ENCODE peak calls at places on chromosomes 11 and 22, in nine cellular contexts. F, S, G, Y, P, N, B, W and V are unnamed samples.

GRCh38 chr22:21646608-21647590 is 4.8 kb downstream of the SDF2L1 start:
- DNase-seq in F (peak; percentile 74), N (peak; percentile 66), B (peak; percentile 91), S (peak; percentile 55), G (peak; percentile 74), Y (peak; percentile 80), W (peak; percentile 73), P (peak; percentile 56), V (peak; percentile 88)

GRCh38 chr11:43789700-43790443 is 90.8 kb upstream of the ALKBH3 start:
- DNase-seq in Y (no peak), B (no peak), F (no peak), W (peak; percentile 11), G (peak; percentile 68), N (peak; percentile 22), P (no peak), S (peak; percentile 79), V (peak; percentile 61)

GRCh38 chr11:127073621-127074020 is 73.1 kb upstream of the KIRREL3 start:
- DNase-seq in F (no peak), N (no peak), G (no peak), B (no peak), Y (no peak), S (no peak), P (no peak), W (no peak), V (no peak)

GRCh38 chr11:95788921-95789505 is 569 bp downstream of the FAM76B start:
- DNase-seq in S (peak; percentile 57), N (no peak), G (peak; percentile 47), Y (peak; percentile 56), B (peak; percentile 75), F (no peak), W (peak; percentile 23), P (no peak), V (peak; percentile 46)

GRCh38 chr11:33737362-33737821 is 1.2 kb upstream of the CD59 start:
- DNase-seq in N (no peak), Y (no peak), F (no peak), P (no peak), W (no peak), G (peak; percentile 26), S (no peak), B (no peak), V (no peak)

GRCh38 chr22:27820896-27821866 is 19.6 kb upstream of the MN1 start:
- DNase-seq in S (peak; percentile 27), B (peak; percentile 25), F (no peak), P (no peak), Y (no peak), G (no peak), W (no peak), N (no peak), V (no peak)

GRCh38 chr22:44573451-44573850 is 75.4 kb upstream of the RTL6 start:
- DNase-seq in P (no peak), G (no peak), B (no peak), N (no peak), W (no peak), F (no peak), Y (no peak), S (no peak), V (no peak)

GRCh38 chr11:69703711-69704507 is at the start of gene FGF19:
- DNase-seq in N (no peak), S (no peak), F (no peak), W (no peak), G (no peak), P (no peak), Y (no peak), B (no peak), V (no peak)

GRCh38 chr11:67033661-67034166 is 10.8 kb downstream of the SYT12 start:
- DNase-seq in Y (no peak), B (peak; percentile 80), G (peak; percentile 99), N (no peak), F (no peak), P (peak; percentile 93), W (peak; percentile 95), S (peak; percentile 99), V (peak; percentile 85)

GRCh38 chr11:87316491-87316890 is 278.8 kb downstream of the TMEM135 start:
- DNase-seq in F (no peak), P (no peak), G (no peak), S (no peak), N (no peak), Y (no peak), W (no peak), B (no peak), V (no peak)

GRCh38 chr11:5129457-5129877 is 8.7 kb downstream of the OR52A5 start:
- DNase-seq in Y (no peak), P (no peak), N (no peak), B (no peak), F (no peak), S (peak; percentile 14), G (no peak), W (no peak), V (peak; percentile 2)

DNA sequence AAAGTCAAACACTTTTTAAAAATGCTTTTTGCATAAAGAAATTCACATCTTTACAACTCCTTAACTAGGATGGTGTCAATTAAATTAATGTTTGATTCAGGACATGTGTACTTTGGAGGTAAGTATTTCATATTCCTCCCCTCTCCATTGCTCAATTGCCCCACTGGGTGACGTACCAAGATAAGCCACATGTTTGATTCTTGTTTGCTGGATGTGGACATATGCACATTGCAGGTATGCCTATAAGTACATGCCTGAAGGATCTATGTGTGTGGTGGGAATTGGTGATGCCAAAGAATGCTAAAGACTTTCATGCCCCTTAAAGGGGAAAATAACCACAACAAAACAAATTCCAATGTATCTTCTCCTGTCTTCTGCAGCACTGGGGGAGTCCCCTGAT is 5.8 kb downstream of the CD44 start:
- DNase-seq in Y (no peak), B (no peak), F (no peak), W (no peak), S (peak; percentile 72), N (no peak), P (no peak), G (peak; percentile 88), V (peak; percentile 68)
- H3K4me3 ChIP-seq in Y (peak overlapping the region; percentile 46), B (no peak overlapping the region), F (no peak overlapping the region), W (peak overlapping the region; percentile 96), S (peak overlapping the region; percentile 29), N (peak overlapping the region; percentile 44), P (peak overlapping the region; percentile 47), G (peak overlapping the region; percentile 2), V (no peak overlapping the region)

DNA sequence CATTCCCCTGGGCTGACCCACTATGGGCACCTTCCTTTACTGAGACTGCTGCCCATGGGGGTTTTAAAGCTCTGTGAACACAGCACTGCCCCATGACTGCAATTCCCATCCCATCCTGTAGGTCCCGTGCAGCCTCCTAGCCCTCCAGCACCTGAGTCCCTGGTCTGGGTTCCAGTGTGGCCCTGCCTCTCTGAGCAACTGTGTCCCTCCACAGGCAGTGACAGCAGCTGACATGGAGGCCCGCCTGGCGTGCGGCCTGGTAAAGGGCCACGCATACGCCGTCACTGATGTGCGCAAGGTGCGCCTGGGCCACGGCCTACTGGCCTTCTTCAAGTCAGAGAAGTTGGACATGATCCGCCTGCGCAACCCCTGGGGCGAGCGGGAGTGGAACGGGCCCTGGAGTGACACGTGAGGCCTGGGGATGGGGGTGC is 12.6 kb downstream of the OMP start:
- DNase-seq in F (no peak), Y (no peak), N (no peak), P (no peak), B (no peak), W (no peak), S (no peak), G (no peak), V (no peak)
- TF ChIP-seq CTCF in F (no peak), Y (no peak), N (peak; percentile 40), P (peak; percentile 14), B (peak; percentile 24), W (peak; percentile 32), S (peak; percentile 20), G (peak; percentile 1), V (peak; percentile 22)

GRCh38 chr11:61338783-61339489 is 5.9 kb downstream of the TKFC start:
- DNase-seq in S (no peak), G (no peak), P (no peak), W (no peak), B (no peak), N (no peak), F (no peak), Y (no peak), V (no peak)

GRCh38 chr11:61341706-61342105 is 8.7 kb downstream of the TKFC start:
- DNase-seq in B (no peak), F (no peak), G (no peak), W (no peak), P (no peak), S (no peak), Y (no peak), N (no peak), V (no peak)

GRCh38 chr11:61342207-61342803 is 9.3 kb downstream of the TKFC start:
- DNase-seq in G (no peak), W (no peak), B (no peak), S (no peak), Y (no peak), N (no peak), P (no peak), F (no peak), V (no peak)

GRCh38 chr11:61339490-61339878 is 6.5 kb downstream of the TKFC start:
- DNase-seq in Y (no peak), B (no peak), F (no peak), S (no peak), W (no peak), P (no peak), G (no peak), N (no peak), V (no peak)

DNA sequence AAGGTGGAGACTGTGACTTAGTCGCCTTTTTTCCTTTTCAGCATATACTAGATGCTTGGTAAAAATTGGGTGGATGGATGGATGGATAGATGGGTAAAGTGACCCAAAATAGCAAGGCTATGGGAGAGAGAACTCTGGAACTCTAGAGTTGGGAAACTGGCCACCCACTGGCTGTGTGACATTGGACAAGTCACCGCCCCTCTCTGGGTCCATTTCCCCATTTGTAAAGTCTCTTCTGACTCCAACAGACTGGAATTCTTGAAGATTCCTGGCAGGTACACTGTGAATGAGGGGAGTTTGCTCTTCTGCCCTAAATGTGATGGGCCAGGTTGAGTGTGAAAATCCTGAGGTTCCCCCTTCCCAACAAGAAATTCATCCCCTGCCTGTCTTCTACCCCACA is 8.0 kb downstream of the TKFC start:
- DNase-seq in W (no peak), Y (no peak), S (no peak), P (no peak), N (no peak), F (no peak), G (no peak), B (no peak), V (no peak)
- H3K4me3 ChIP-seq in W (no peak overlapping the region), Y (no peak overlapping the region), S (no peak overlapping the region), P (no peak overlapping the region), N (no peak overlapping the region), F (no peak overlapping the region), G (no peak overlapping the region), B (no peak overlapping the region), V (no peak overlapping the region)

GRCh38 chr11:124536520-124536919 is 6.9 kb downstream of the OR8B12 start:
- DNase-seq in Y (no peak), N (peak; percentile 32), W (no peak), P (no peak), F (peak; percentile 56), S (peak; percentile 51), B (peak; percentile 14), G (peak; percentile 25), V (peak; percentile 92)
- TF ChIP-seq CTCF in Y (no peak), N (no peak), W (no peak), P (no peak), F (peak; percentile 8), S (no peak), B (no peak), G (no peak), V (peak; percentile 35)

GRCh38 chr11:12693075-12693473 is 18.9 kb downstream of the TEAD1 start:
- DNase-seq in F (no peak), Y (no peak), P (no peak), N (no peak), G (no peak), S (peak; percentile 77), W (no peak), B (peak; percentile 37), V (no peak)
- H3K4me3 ChIP-seq in F (no peak overlapping the region), Y (no peak overlapping the region), P (peak overlapping the region; percentile 28), N (peak overlapping the region; percentile 47), G (peak overlapping the region; percentile 27), S (peak overlapping the region; percentile 5), W (peak overlapping the region; percentile 2), B (peak overlapping the region; percentile 23), V (peak overlapping the region; percentile 3)

GRCh38 chr22:29813563-29813962 is 24.5 kb downstream of the ASCC2 start:
- DNase-seq in N (peak; percentile 7), G (no peak), W (no peak), Y (no peak), S (no peak), B (no peak), P (no peak), F (no peak), V (no peak)
- TF ChIP-seq CTCF in N (peak; percentile 5), G (no peak), W (no peak), Y (no peak), S (peak; percentile 26), B (no peak), P (no peak), F (no peak), V (peak; percentile 2)